ENCODE peak calls at places on chromosomes 3 and 15, in six cellular contexts. D, C, E, N, I and G are unnamed samples.

GRCh38 chr3:15610083-15610482 is 8.5 kb downstream of the BTD start:
- DNase-seq in N (peak; percentile 90), C (no peak), D (no peak), E (no peak), I (no peak), G (no peak)

GRCh38 chr3:11591401-11592266 is 52.1 kb downstream of the VGLL4 start:
- DNase-seq in I (no peak), C (peak; percentile 77), D (no peak), E (no peak), N (peak; percentile 72), G (peak; percentile 87)

GRCh38 chr3:49316696-49317457 is 23.0 kb downstream of the USP4 start:
- DNase-seq in E (no peak), N (no peak), D (no peak), I (no peak), C (no peak), G (peak; percentile 49)

GRCh38 chr3:28840976-28841376 is 439.9 kb upstream of the RBMS3 start:
- DNase-seq in N (no peak), D (no peak), C (no peak), I (no peak), E (no peak), G (no peak)

GRCh38 chr15:61018083-61018482 is 211.0 kb downstream of the RORA start:
- DNase-seq in E (no peak), I (no peak), D (no peak), N (no peak), C (no peak), G (no peak)

GRCh38 chr3:196941846-196942225 is 492 bp downstream of the NCBP2 start:
- DNase-seq in C (peak; percentile 51), I (no peak), N (no peak), E (no peak), D (peak; percentile 51), G (peak; percentile 33)

GRCh38 chr15:90883971-90884718 is at the start of gene FES:
- DNase-seq in I (no peak), C (peak; percentile 25), D (no peak), E (no peak), N (peak; percentile 83), G (peak; percentile 18)

GRCh38 chr3:4732974-4733373 is 239.8 kb downstream of the ITPR1 start:
- DNase-seq in D (no peak), N (no peak), E (no peak), I (peak; percentile 78), C (no peak), G (no peak)

GRCh38 chr3:112582242-112582874 is 20.5 kb downstream of the SLC35A5 start:
- DNase-seq in I (peak; percentile 10), D (peak; percentile 35), N (no peak), C (peak; percentile 6), E (no peak), G (peak; percentile 21)

GRCh38 chr3:179149239-179149887 is 1.2 kb downstream of the PIK3CA start:
- DNase-seq in C (no peak), N (no peak), E (no peak), D (peak; percentile 38), I (no peak), G (peak; percentile 25)

GRCh38 chr3:152779649-152780048 is 55.3 kb upstream of the P2RY1 start:
- DNase-seq in I (no peak), C (no peak), E (no peak), D (no peak), N (no peak), G (no peak)

GRCh38 chr3:73451276-73451973 is 173.3 kb downstream of the PDZRN3 start:
- DNase-seq in E (no peak), C (no peak), I (peak; percentile 82), N (no peak), D (no peak), G (no peak)

GRCh38 chr3:169984287-169984686 is 17.7 kb downstream of the SEC62 start:
- DNase-seq in I (no peak), D (no peak), C (no peak), N (no peak), E (no peak), G (no peak)

GRCh38 chr3:12107071-12107713 is 51.5 kb downstream of the TIMP4 start:
- DNase-seq in I (no peak), D (no peak), N (no peak), C (no peak), E (no peak), G (no peak)

GRCh38 chr3:60835796-60836195 is 415.5 kb downstream of the FHIT start:
- DNase-seq in I (no peak), N (no peak), D (no peak), E (no peak), C (no peak), G (no peak)

GRCh38 chr15:69224383-69224782 is 63.9 kb downstream of the GLCE start:
- DNase-seq in C (no peak), E (no peak), D (no peak), N (no peak), I (no peak), G (no peak)

GRCh38 chr3:121975702-121976302 is 46.2 kb downstream of the ILDR1 start:
- DNase-seq in C (no peak), E (no peak), I (no peak), D (no peak), N (no peak), G (no peak)

GRCh38 chr3:156211583-156211982 is 91.2 kb downstream of the KCNAB1 start:
- DNase-seq in E (no peak), N (no peak), I (no peak), C (no peak), D (no peak), G (no peak)

GRCh38 chr15:63296195-63296594 is 18.8 kb downstream of the APH1B start:
- DNase-seq in C (no peak), N (no peak), E (no peak), D (no peak), I (no peak), G (no peak)

GRCh38 chr3:17162116-17162515 is 277.4 kb downstream of the PLCL2 start:
- DNase-seq in E (no peak), I (no peak), C (no peak), N (no peak), D (no peak), G (no peak)

GRCh38 chr3:188286087-188286513 is 132.1 kb downstream of the LPP start:
- DNase-seq in D (no peak), I (no peak), C (no peak), E (no peak), N (peak; percentile 79), G (no peak)